ENCODE peak calls at places on chromosomes 2 and 18, in six cellular contexts. One of them, this sample, is unnamed. For H3K4me1, the result is how much of the 10 kb centered on the place peaks cover.

GRCh38 chr2:207865210-207865609 is 95.5 kb upstream of the FZD5 start:
- ATAC-seq in HepG2: no peak
- ATAC-seq in upper lobe of left lung: no peak
- ATAC-seq in K562: no peak
- ATAC-seq in A549: no peak
- ATAC-seq in GM12878: no peak
- ATAC-seq in this sample: no peak

GRCh38 chr18:63233334-63233733 is 86.2 kb downstream of the BCL2 start:
- ATAC-seq in HepG2: no peak
- ATAC-seq in upper lobe of left lung: no peak
- ATAC-seq in K562: no peak
- ATAC-seq in A549: no peak
- ATAC-seq in GM12878: peak
- ATAC-seq in this sample: no peak

GRCh38 chr2:46555011-46555410 is 75.6 kb downstream of the TMEM247 start:
- ATAC-seq in HepG2: peak
- ATAC-seq in upper lobe of left lung: peak
- ATAC-seq in K562: peak
- ATAC-seq in A549: peak
- ATAC-seq in GM12878: peak
- ATAC-seq in this sample: no peak

GRCh38 chr2:84649058-84649457 is 132.8 kb downstream of the DNAH6 start:
- ATAC-seq in HepG2: no peak
- ATAC-seq in upper lobe of left lung: no peak
- ATAC-seq in K562: no peak
- ATAC-seq in A549: no peak
- ATAC-seq in GM12878: no peak
- ATAC-seq in this sample: no peak

GRCh38 chr2:18912225-18912888 is 323.0 kb upstream of the NT5C1B start:
- ATAC-seq in HepG2: peak
- ATAC-seq in upper lobe of left lung: no peak
- ATAC-seq in K562: no peak
- ATAC-seq in A549: peak
- ATAC-seq in GM12878: no peak
- ATAC-seq in this sample: no peak

GRCh38 chr2:240626531-240627300 is 1.4 kb downstream of the GPR35 start:
- ATAC-seq in HepG2: peak
- ATAC-seq in upper lobe of left lung: peak
- ATAC-seq in K562: no peak
- ATAC-seq in A549: no peak
- ATAC-seq in GM12878: peak
- ATAC-seq in this sample: no peak

GRCh38 chr2:204664708-204665121 is 119.4 kb downstream of the PARD3B start:
- ATAC-seq in HepG2: peak
- ATAC-seq in upper lobe of left lung: peak
- ATAC-seq in K562: no peak
- ATAC-seq in A549: peak
- ATAC-seq in GM12878: no peak
- ATAC-seq in this sample: peak

GRCh38 chr2:15042824-15043223 is 410.3 kb downstream of the LRATD1 start:
- ATAC-seq in HepG2: no peak
- ATAC-seq in upper lobe of left lung: no peak
- ATAC-seq in K562: peak
- ATAC-seq in A549: no peak
- ATAC-seq in GM12878: no peak
- ATAC-seq in this sample: peak

GRCh38 chr18:78726326-78727056 is 253.1 kb upstream of the SALL3 start:
- ATAC-seq in HepG2: no peak
- ATAC-seq in upper lobe of left lung: no peak
- ATAC-seq in K562: no peak
- ATAC-seq in A549: no peak
- ATAC-seq in GM12878: no peak
- ATAC-seq in this sample: no peak

GRCh38 chr18:11323359-11323819 is 174.0 kb upstream of the PIEZO2 start:
- ATAC-seq in HepG2: peak
- ATAC-seq in upper lobe of left lung: peak
- ATAC-seq in K562: no peak
- ATAC-seq in A549: peak
- ATAC-seq in GM12878: no peak
- ATAC-seq in this sample: no peak

GRCh38 chr2:38498039-38498438 is 104.7 kb downstream of the HNRNPLL start:
- ATAC-seq in HepG2: no peak
- ATAC-seq in upper lobe of left lung: peak
- ATAC-seq in K562: no peak
- ATAC-seq in A549: no peak
- ATAC-seq in GM12878: peak
- ATAC-seq in this sample: no peak

GRCh38 chr2:218435003-218435982 is 16.4 kb downstream of the VIL1 start:
- ATAC-seq in HepG2: peak
- ATAC-seq in upper lobe of left lung: no peak
- ATAC-seq in K562: no peak
- ATAC-seq in A549: no peak
- ATAC-seq in GM12878: no peak
- ATAC-seq in this sample: no peak

GRCh38 chr2:11810237-11810977 is 64.0 kb downstream of the LPIN1 start:
- ATAC-seq in HepG2: no peak
- ATAC-seq in upper lobe of left lung: no peak
- ATAC-seq in K562: no peak
- ATAC-seq in A549: no peak
- ATAC-seq in GM12878: no peak
- ATAC-seq in this sample: no peak

GRCh38 chr2:233531880-233532458 is 34.6 kb downstream of the USP40 start:
- ATAC-seq in HepG2: no peak
- ATAC-seq in upper lobe of left lung: no peak
- ATAC-seq in K562: no peak
- ATAC-seq in A549: no peak
- ATAC-seq in GM12878: no peak
- ATAC-seq in this sample: no peak

GRCh38 chr2:218036371-218036770 is 32.7 kb upstream of the RUFY4 start:
- ATAC-seq in HepG2: no peak
- ATAC-seq in upper lobe of left lung: no peak
- ATAC-seq in K562: peak
- ATAC-seq in A549: no peak
- ATAC-seq in GM12878: peak
- ATAC-seq in this sample: no peak

GRCh38 chr2:5781679-5782078 is 89.5 kb downstream of the SOX11 start:
- ATAC-seq in HepG2: no peak
- ATAC-seq in upper lobe of left lung: no peak
- ATAC-seq in K562: no peak
- ATAC-seq in A549: no peak
- ATAC-seq in GM12878: no peak
- ATAC-seq in this sample: no peak

GRCh38 chr2:10019174-10019971 is 24.0 kb upstream of the KLF11 start:
- ATAC-seq in HepG2: peak
- ATAC-seq in upper lobe of left lung: peak
- ATAC-seq in K562: peak
- ATAC-seq in A549: no peak
- ATAC-seq in GM12878: no peak
- ATAC-seq in this sample: peak

GRCh38 chr2:200148366-200148765 is 158.1 kb upstream of the SPATS2L start:
- ATAC-seq in HepG2: no peak
- ATAC-seq in upper lobe of left lung: no peak
- ATAC-seq in K562: no peak
- ATAC-seq in A549: no peak
- ATAC-seq in GM12878: no peak
- ATAC-seq in this sample: no peak

GRCh38 chr2:232955856-232956255 is 57.2 kb downstream of the NGEF start:
- ATAC-seq in HepG2: no peak
- ATAC-seq in upper lobe of left lung: no peak
- ATAC-seq in K562: no peak
- ATAC-seq in A549: no peak
- ATAC-seq in GM12878: peak
- ATAC-seq in this sample: no peak

GRCh38 chr2:23530909-23531276 is 145.9 kb downstream of the KLHL29 start:
- ATAC-seq in HepG2: peak
- ATAC-seq in upper lobe of left lung: no peak
- ATAC-seq in K562: no peak
- ATAC-seq in A549: no peak
- ATAC-seq in GM12878: no peak
- ATAC-seq in this sample: no peak

GRCh38 chr2:234135750-234136221 is 85.3 kb downstream of the SPP2 start:
- ATAC-seq in HepG2: peak
- ATAC-seq in upper lobe of left lung: peak
- ATAC-seq in K562: peak
- ATAC-seq in A549: peak
- ATAC-seq in GM12878: peak
- ATAC-seq in this sample: no peak

GRCh38 chr2:128594953-128595677 is 276.4 kb upstream of the HS6ST1 start:
- ATAC-seq in HepG2: peak
- ATAC-seq in upper lobe of left lung: no peak
- ATAC-seq in K562: no peak
- ATAC-seq in A549: no peak
- ATAC-seq in GM12878: no peak
- ATAC-seq in this sample: no peak
- TF ChIP-seq EP300 in HepG2: no peak
- TF ChIP-seq EP300 in upper lobe of left lung: no peak
- TF ChIP-seq EP300 in K562: no peak
- TF ChIP-seq EP300 in A549: no peak
- TF ChIP-seq EP300 in GM12878: no peak
- TF ChIP-seq EP300 in this sample: no peak

DNA sequence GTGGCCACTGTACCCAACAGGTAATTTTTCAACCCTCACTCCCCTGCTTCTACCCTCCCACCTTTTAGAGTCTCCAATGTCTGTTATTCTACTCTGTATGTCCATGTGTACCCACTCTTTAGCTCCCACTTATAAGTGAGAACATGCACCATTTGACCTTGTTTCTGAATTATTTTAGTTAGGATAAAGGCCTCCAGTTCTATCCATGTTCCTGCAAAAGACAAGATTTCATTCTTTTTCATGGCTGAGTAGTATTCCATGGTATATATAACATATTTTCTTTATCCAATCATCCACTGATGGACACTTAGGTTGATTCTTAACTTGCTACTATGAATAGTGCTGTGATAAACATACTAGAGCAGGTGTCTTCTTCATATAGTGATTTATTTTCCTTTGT is 9.1 kb downstream of the PECR start:
- ATAC-seq in HepG2: no peak
- ATAC-seq in upper lobe of left lung: no peak
- ATAC-seq in K562: no peak
- ATAC-seq in A549: no peak
- ATAC-seq in GM12878: no peak
- ATAC-seq in this sample: no peak
- H3K4me1 ChIP-seq in HepG2: half or more
- H3K4me1 ChIP-seq in upper lobe of left lung: under half
- H3K4me1 ChIP-seq in K562: under half
- H3K4me1 ChIP-seq in A549: under half
- H3K4me1 ChIP-seq in GM12878: under half
- H3K4me1 ChIP-seq in this sample: under half

GRCh38 chr2:96305979-96306308 is 598 bp upstream of the SNRNP200 start:
- ATAC-seq in HepG2: peak
- ATAC-seq in upper lobe of left lung: no peak
- ATAC-seq in K562: peak
- ATAC-seq in A549: no peak
- ATAC-seq in GM12878: peak
- ATAC-seq in this sample: no peak

GRCh38 chr2:96304606-96305005 is 740 bp downstream of the SNRNP200 start:
- ATAC-seq in HepG2: peak
- ATAC-seq in upper lobe of left lung: no peak
- ATAC-seq in K562: no peak
- ATAC-seq in A549: no peak
- ATAC-seq in GM12878: no peak
- ATAC-seq in this sample: no peak

GRCh38 chr2:96306370-96306769 is 1.0 kb upstream of the SNRNP200 start:
- ATAC-seq in HepG2: peak
- ATAC-seq in upper lobe of left lung: no peak
- ATAC-seq in K562: no peak
- ATAC-seq in A549: no peak
- ATAC-seq in GM12878: peak
- ATAC-seq in this sample: no peak

GRCh38 chr2:96308248-96308647 is 2.9 kb upstream of the SNRNP200 start:
- ATAC-seq in HepG2: no peak
- ATAC-seq in upper lobe of left lung: no peak
- ATAC-seq in K562: no peak
- ATAC-seq in A549: no peak
- ATAC-seq in GM12878: no peak
- ATAC-seq in this sample: no peak

DNA sequence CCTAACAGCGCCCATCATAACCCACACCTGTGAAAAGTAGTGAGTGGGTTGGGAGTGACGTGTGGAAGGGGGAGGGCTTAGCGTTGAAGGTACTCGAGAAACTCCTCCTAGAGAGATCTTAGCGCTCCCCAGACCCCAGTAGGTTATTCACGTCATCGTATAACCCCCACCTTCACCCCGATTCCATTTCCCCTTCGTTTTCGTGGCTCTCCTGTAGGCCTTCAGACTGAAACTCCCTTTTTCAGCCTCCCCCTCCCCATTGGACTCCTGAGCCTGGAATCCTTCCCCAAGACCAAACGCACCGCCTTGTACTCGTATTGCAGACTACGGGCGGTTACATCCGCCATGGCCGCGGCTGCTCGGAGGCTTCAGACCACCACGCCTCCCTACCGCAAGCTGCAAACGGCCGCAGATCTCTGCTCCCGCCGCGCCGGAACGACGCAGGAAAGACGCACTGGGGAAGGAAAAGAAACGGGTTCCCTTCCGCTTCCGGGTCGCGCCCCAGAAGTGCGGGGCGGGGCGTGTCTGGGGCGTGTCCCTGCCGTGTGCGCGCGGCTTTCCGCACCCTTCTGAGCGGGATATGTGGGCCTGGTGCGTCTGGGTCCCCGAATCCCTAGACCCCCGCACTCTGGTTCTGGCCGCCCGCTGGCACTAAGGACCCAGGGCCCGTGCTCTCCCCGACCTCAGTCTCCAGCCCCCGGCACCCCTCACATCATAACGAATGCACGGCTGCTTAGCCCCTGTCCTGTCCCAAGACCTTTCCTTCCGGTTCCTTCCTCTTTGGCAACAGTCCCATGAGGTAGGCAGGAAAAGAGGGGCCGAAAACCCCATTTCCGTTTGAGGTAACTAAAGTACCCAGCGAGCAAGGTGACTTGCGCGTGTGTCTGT is at the start of gene SNRNP200:
- ATAC-seq in HepG2: peak
- ATAC-seq in upper lobe of left lung: peak
- ATAC-seq in K562: peak
- ATAC-seq in A549: peak
- ATAC-seq in GM12878: peak
- ATAC-seq in this sample: peak
- TF ChIP-seq EP300 in HepG2: no peak
- TF ChIP-seq EP300 in upper lobe of left lung: no peak
- TF ChIP-seq EP300 in K562: peak
- TF ChIP-seq EP300 in A549: no peak
- TF ChIP-seq EP300 in GM12878: no peak
- TF ChIP-seq EP300 in this sample: no peak

GRCh38 chr2:178718988-178719387 is 88.2 kb downstream of the TTN start:
- ATAC-seq in HepG2: no peak
- ATAC-seq in upper lobe of left lung: no peak
- ATAC-seq in K562: no peak
- ATAC-seq in A549: no peak
- ATAC-seq in GM12878: no peak
- ATAC-seq in this sample: no peak

GRCh38 chr2:178716394-178716793 is 90.8 kb downstream of the TTN start:
- ATAC-seq in HepG2: no peak
- ATAC-seq in upper lobe of left lung: no peak
- ATAC-seq in K562: no peak
- ATAC-seq in A549: no peak
- ATAC-seq in GM12878: no peak
- ATAC-seq in this sample: no peak

GRCh38 chr2:178718283-178718682 is 88.9 kb downstream of the TTN start:
- ATAC-seq in HepG2: no peak
- ATAC-seq in upper lobe of left lung: no peak
- ATAC-seq in K562: no peak
- ATAC-seq in A549: no peak
- ATAC-seq in GM12878: no peak
- ATAC-seq in this sample: no peak

GRCh38 chr2:178715366-178715765 is 91.9 kb downstream of the TTN start:
- ATAC-seq in HepG2: no peak
- ATAC-seq in upper lobe of left lung: no peak
- ATAC-seq in K562: no peak
- ATAC-seq in A549: no peak
- ATAC-seq in GM12878: no peak
- ATAC-seq in this sample: no peak
- H3K4me1 ChIP-seq in HepG2: under half
- H3K4me1 ChIP-seq in upper lobe of left lung: under half
- H3K4me1 ChIP-seq in K562: under half
- H3K4me1 ChIP-seq in A549: under half
- H3K4me1 ChIP-seq in GM12878: under half
- H3K4me1 ChIP-seq in this sample: under half